ENCODE peak calls at places on chromosome 20, in ten cellular contexts. S is brain microvascular endothelial cell, B is neural progenitor cell, E is body of pancreas, Z is HT1080, U is OCI-M1, Q is lung, N is head of caudate nucleus, L is Daoy, C is GM23248. K is an unnamed sample.

GRCh38 chr20:40090236-40090635 is 598.8 kb downstream of the MAFB start:
- DNase-seq in S (no peak), B (no peak), E (no peak), Z (peak), U (no peak), Q (no peak), N (no peak), L (no peak), C (peak), K (no peak)

GRCh38 chr20:41340327-41341055 is at the start of gene LPIN3:
- DNase-seq in S (peak), B (peak), E (peak), Z (peak), U (peak), Q (peak), N (peak), L (peak), C (peak), K (peak)

GRCh38 chr20:63186528-63187316 is 29.2 kb downstream of the YTHDF1 start:
- DNase-seq in S (no peak), B (no peak), E (no peak), Z (peak), U (no peak), Q (no peak), N (no peak), L (peak), C (peak), K (no peak)

GRCh38 chr20:25039697-25040437 is 18.1 kb downstream of the ACSS1 start:
- DNase-seq in S (no peak), B (no peak), E (peak), Z (no peak), U (no peak), Q (peak), N (peak), L (peak), C (peak), K (peak)

GRCh38 chr20:20568604-20569205 is 143.7 kb downstream of the RALGAPA2 start:
- DNase-seq in S (peak), B (peak), E (peak), Z (no peak), U (peak), Q (no peak), N (peak), L (peak), C (peak), K (peak)

GRCh38 chr20:8228315-8228714 is 96.2 kb downstream of the PLCB1 start:
- DNase-seq in S (no peak), B (no peak), E (peak), Z (no peak), U (no peak), Q (no peak), N (no peak), L (no peak), C (no peak), K (no peak)

GRCh38 chr20:62977613-62978558 is 25.4 kb downstream of the SLC17A9 start:
- DNase-seq in S (no peak), B (no peak), E (no peak), Z (no peak), U (peak), Q (no peak), N (no peak), L (peak), C (no peak), K (no peak)

GRCh38 chr20:53576586-53577318 is 16.9 kb downstream of the ZNF217 start:
- DNase-seq in S (no peak), B (no peak), E (no peak), Z (no peak), U (no peak), Q (no peak), N (no peak), L (no peak), C (no peak), K (no peak)

GRCh38 chr20:63475209-63475608 is 2.8 kb upstream of the KCNQ2 start:
- DNase-seq in S (peak), B (peak), E (no peak), Z (peak), U (no peak), Q (no peak), N (no peak), L (peak), C (peak), K (peak)

GRCh38 chr20:40683894-40684268 is 5.2 kb downstream of the MAFB start:
- DNase-seq in S (no peak), B (no peak), E (no peak), Z (no peak), U (no peak), Q (no peak), N (no peak), L (no peak), C (peak), K (no peak)

K was measured in astrocyte of the spinal cord.